ENCODE peak calls at places on chromosomes 11 and 22, in nine cellular contexts. D is fibroblast of lung; C is left ventricle myocardium inferior; X is osteoblast; Y is upper lobe of right lung; U is CD8-positive, alpha-beta memory T cell; H is tibial artery; W is A549; S is thyroid gland. M is an unnamed sample.

GRCh38 chr11:17954395-17955252 is 58.2 kb downstream of the SERGEF start:
- DNase-seq in U (no peak), W (no peak), S (no peak), Y (no peak), C (no peak), H (no peak), D (no peak), X (peak; percentile 37), M (no peak)

GRCh38 chr11:108019870-108020540 is 11.3 kb downstream of the CUL5 start:
- DNase-seq in U (no peak), Y (no peak), C (no peak), S (no peak), W (no peak), X (no peak), D (peak; percentile 58), H (no peak), M (no peak)

GRCh38 chr22:32534252-32535215 is 59.9 kb downstream of the FBXO7 start:
- DNase-seq in X (peak; percentile 84), H (no peak), U (no peak), Y (no peak), D (no peak), S (no peak), W (no peak), C (peak; percentile 65), M (no peak)

GRCh38 chr11:93542753-93543246 is 391 bp downstream of the SMCO4 start:
- DNase-seq in D (no peak), X (peak; percentile 85), U (peak; percentile 1), S (peak; percentile 61), C (peak; percentile 34), W (no peak), Y (no peak), H (no peak), M (no peak)

GRCh38 chr22:22974795-22975580 is 87.4 kb downstream of the IGLL5 start:
- DNase-seq in D (no peak), S (no peak), X (no peak), C (no peak), H (no peak), U (no peak), Y (no peak), W (no peak), M (no peak)

GRCh38 chr11:74570266-74571061 is 21.9 kb upstream of the POLD3 start:
- DNase-seq in U (no peak), Y (no peak), X (peak; percentile 76), S (peak; percentile 57), D (peak; percentile 54), W (peak; percentile 70), H (no peak), C (no peak), M (no peak)

GRCh38 chr11:61054513-61054912 is 47.8 kb upstream of the CD5 start:
- DNase-seq in U (no peak), C (no peak), X (no peak), S (no peak), Y (no peak), H (no peak), D (no peak), W (no peak), M (no peak)

GRCh38 chr22:17789379-17790200 is 15.3 kb upstream of the BID start:
- DNase-seq in S (no peak), H (no peak), C (no peak), D (no peak), X (peak; percentile 91), U (no peak), W (no peak), Y (no peak), M (no peak)

GRCh38 chr11:35784699-35785098 is 122.1 kb downstream of the TRIM44 start:
- DNase-seq in C (no peak), D (no peak), W (no peak), H (no peak), X (no peak), Y (no peak), U (no peak), S (no peak), M (no peak)

GRCh38 chr11:20443596-20443995 is 56.1 kb downstream of the PRMT3 start:
- DNase-seq in U (no peak), Y (no peak), D (peak; percentile 49), W (peak; percentile 38), S (no peak), H (no peak), X (peak; percentile 1), C (no peak), M (no peak)

GRCh38 chr11:34487430-34487829 is 26.2 kb downstream of the ELF5 start:
- DNase-seq in W (no peak), X (no peak), C (no peak), Y (no peak), D (no peak), H (no peak), U (no peak), S (no peak), M (no peak)

GRCh38 chr11:124863137-124863825 is 2.0 kb upstream of the ROBO3 start:
- DNase-seq in H (peak; percentile 47), X (peak; percentile 97), W (no peak), U (no peak), S (peak; percentile 75), C (no peak), Y (peak; percentile 77), D (peak; percentile 25), M (no peak)

GRCh38 chr11:118374729-118375128 is 15.3 kb downstream of the UBE4A start:
- DNase-seq in D (peak; percentile 5), U (no peak), H (no peak), S (no peak), Y (no peak), W (no peak), C (no peak), X (no peak), M (no peak)

GRCh38 chr11:68142028-68142412 is 20.8 kb upstream of the CHKA start:
- DNase-seq in D (no peak), Y (no peak), S (peak; percentile 83), H (no peak), W (no peak), X (no peak), U (peak; percentile 16), C (no peak), M (no peak)

GRCh38 chr11:8261921-8262551 is 1.6 kb downstream of the LMO1 start:
- DNase-seq in X (peak; percentile 73), H (peak; percentile 8), W (no peak), C (no peak), D (no peak), Y (peak; percentile 19), S (no peak), U (no peak), M (no peak)
- H3K4me3 ChIP-seq in X (peak overlapping the region; percentile 63), H (peak overlapping the region; percentile 46), W (peak overlapping the region; percentile 66), C (peak overlapping the region; percentile 70), D (peak overlapping the region; percentile 47), Y (peak overlapping the region; percentile 47), S (no peak overlapping the region), U (no peak overlapping the region), M (peak overlapping the region; percentile 73)

GRCh38 chr11:54927704-54928103 is 221.1 kb downstream of the OR4A5 start:
- DNase-seq in S (no peak), D (no peak), Y (no peak), C (no peak), H (no peak), X (no peak), W (no peak), U (no peak), M (no peak)
- H3K9me3 ChIP-seq in S (no peaks in the 10 kb centered on the region), D (no peaks in the 10 kb centered on the region), Y (peaks cover 79% of the 10 kb centered on the region), C (peaks cover 100% of the 10 kb centered on the region), H (peaks cover 99% of the 10 kb centered on the region), X (peaks cover 7% of the 10 kb centered on the region), W (peaks cover 17% of the 10 kb centered on the region), U (peaks cover 5% of the 10 kb centered on the region), M (peaks cover 69% of the 10 kb centered on the region)

GRCh38 chr22:36008565-36008964 is 20.1 kb downstream of the RBFOX2 start:
- DNase-seq in D (no peak), C (no peak), Y (no peak), X (no peak), W (no peak), H (no peak), S (no peak), U (no peak), M (no peak)
- H3K4me3 ChIP-seq in D (no peak overlapping the region), C (no peak overlapping the region), Y (no peak overlapping the region), X (no peak overlapping the region), W (no peak overlapping the region), H (no peak overlapping the region), S (no peak overlapping the region), U (no peak overlapping the region), M (no peak overlapping the region)

DNA sequence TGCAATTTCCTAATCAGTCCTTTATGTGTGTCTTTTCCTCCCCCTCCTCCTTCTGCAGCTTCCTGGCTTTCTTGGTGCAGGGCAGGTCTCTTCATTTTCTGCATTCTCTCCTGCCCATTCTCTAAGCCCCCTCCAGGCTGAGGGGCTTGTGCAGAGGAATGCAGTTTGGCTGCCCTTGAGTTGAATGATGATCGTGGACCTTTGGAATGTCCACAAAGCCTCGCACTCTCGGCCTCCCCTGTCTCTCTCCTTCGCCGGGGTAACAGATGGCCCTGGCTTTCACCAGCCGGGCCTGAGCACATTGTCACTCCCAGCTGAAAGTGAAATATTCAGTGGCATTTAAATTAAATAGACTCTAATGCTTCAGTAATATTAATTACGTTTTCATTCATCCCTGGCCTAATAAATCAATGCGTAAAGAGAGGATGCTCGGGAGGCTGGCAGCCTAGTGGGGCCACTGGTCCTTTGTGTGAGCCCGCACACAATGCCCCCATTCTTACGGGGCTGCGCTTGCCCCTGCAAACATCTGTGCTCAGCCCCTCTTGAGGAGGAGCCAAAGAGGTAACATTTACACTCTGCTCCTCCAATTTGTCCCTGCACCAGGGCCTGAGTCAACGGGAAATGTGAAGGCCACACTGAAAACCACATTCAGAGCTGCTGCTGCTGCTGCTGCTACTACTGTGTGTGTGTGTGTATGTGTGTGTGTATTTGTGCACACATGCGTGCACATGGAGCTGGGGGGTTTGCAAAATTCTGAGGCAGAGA is 64.9 kb upstream of the PAX6 start:
- DNase-seq in H (no peak), X (no peak), W (no peak), Y (no peak), D (no peak), U (no peak), S (no peak), C (no peak), M (no peak)
- H3K9me3 ChIP-seq in H (no peaks in the 10 kb centered on the region), X (no peaks in the 10 kb centered on the region), W (no peaks in the 10 kb centered on the region), Y (no peaks in the 10 kb centered on the region), D (no peaks in the 10 kb centered on the region), U (no peaks in the 10 kb centered on the region), S (no peaks in the 10 kb centered on the region), C (no peaks in the 10 kb centered on the region), M (no peaks in the 10 kb centered on the region)